ENCODE peak calls at places on chromosomes 5 and 9, in six cellular contexts. E is kidney, K is pancreas, F is PC-3, C is AG09309, G is GM12865. S is an unnamed sample.

GRCh38 chr5:31678180-31678579 is 39.2 kb downstream of the PDZD2 start:
- DNase-seq in F (no peak), C (no peak), K (no peak), G (no peak), E (no peak), S (no peak)

GRCh38 chr5:551406-551805 is 27.2 kb upstream of the SLC9A3 start:
- DNase-seq in C (no peak), K (no peak), G (no peak), E (no peak), F (no peak), S (no peak)

GRCh38 chr5:169545762-169546161 is 37.8 kb upstream of the SPDL1 start:
- DNase-seq in G (peak; percentile 33), F (peak; percentile 37), E (no peak), K (no peak), C (no peak), S (peak; percentile 18)

GRCh38 chr5:159133041-159133741 is 33.5 kb upstream of the EBF1 start:
- DNase-seq in G (peak; percentile 74), C (peak; percentile 78), E (no peak), F (peak; percentile 79), K (no peak), S (peak; percentile 77)

GRCh38 chr9:92140074-92140753 is 25.0 kb upstream of the SPTLC1 start:
- DNase-seq in C (no peak), F (peak; percentile 73), G (peak; percentile 76), E (peak; percentile 89), K (peak; percentile 92), S (peak; percentile 73)

GRCh38 chr5:143516249-143516648 is 112.8 kb upstream of the NR3C1 start:
- DNase-seq in F (no peak), G (peak; percentile 29), K (no peak), C (no peak), E (no peak), S (no peak)

GRCh38 chr5:89878140-89878570 is 531.4 kb downstream of the CETN3 start:
- DNase-seq in E (no peak), G (no peak), C (peak; percentile 93), K (no peak), F (peak; percentile 96), S (peak; percentile 99)

GRCh38 chr5:100682625-100683024 is 147.5 kb downstream of the FAM174A start:
- DNase-seq in K (no peak), G (no peak), E (no peak), F (no peak), C (no peak), S (no peak)

GRCh38 chr9:131559416-131560000 is 14.2 kb downstream of the PRRT1B start:
- DNase-seq in C (no peak), G (no peak), F (no peak), K (no peak), E (no peak), S (no peak)

GRCh38 chr5:169772256-169772655 is 135.2 kb downstream of the DOCK2 start:
- DNase-seq in C (no peak), F (no peak), K (no peak), G (no peak), E (no peak), S (no peak)

GRCh38 chr5:109692011-109692410 is 2.3 kb downstream of the MAN2A1 start:
- DNase-seq in F (peak; percentile 34), C (no peak), E (no peak), G (peak; percentile 41), K (no peak), S (peak; percentile 73)

GRCh38 chr9:134434896-134435506 is 108.7 kb downstream of the RXRA start:
- DNase-seq in F (peak; percentile 59), K (peak; percentile 90), C (peak; percentile 89), G (no peak), E (peak; percentile 98), S (peak; percentile 98)

GRCh38 chr5:159971038-159971437 is 37.9 kb upstream of the TTC1 start:
- DNase-seq in G (no peak), K (no peak), E (no peak), F (peak; percentile 20), C (no peak), S (peak; percentile 73)

GRCh38 chr9:79224672-79225433 is 346.9 kb upstream of the TLE4 start:
- DNase-seq in G (no peak), K (no peak), F (peak; percentile 82), E (no peak), C (peak; percentile 72), S (peak; percentile 80)

GRCh38 chr5:139387611-139388197 is 2.0 kb downstream of the MZB1 start:
- DNase-seq in G (no peak), E (no peak), C (no peak), K (no peak), F (no peak), S (no peak)

GRCh38 chr5:139386039-139386438 is 2.9 kb upstream of the SLC23A1 start:
- DNase-seq in F (no peak), E (no peak), G (no peak), C (no peak), K (no peak), S (no peak)

GRCh38 chr5:139390639-139391569 is 1.2 kb upstream of the MZB1 start:
- DNase-seq in G (peak; percentile 43), F (peak; percentile 44), K (no peak), E (no peak), C (no peak), S (no peak)

GRCh38 chr5:139389701-139390638 is at the start of gene MZB1:
- DNase-seq in E (no peak), K (no peak), F (no peak), G (peak; percentile 98), C (no peak), S (no peak)

GRCh38 chr5:139388198-139388821 is 1.4 kb downstream of the MZB1 start:
- DNase-seq in E (peak; percentile 89), G (peak; percentile 84), C (no peak), K (no peak), F (no peak), S (no peak)
- H3K4me3 ChIP-seq in E (peak overlapping the region; percentile 22), G (peak overlapping the region; percentile 88), C (peak overlapping the region; percentile 14), K (no peak overlapping the region), F (no peak overlapping the region), S (no peak overlapping the region)

GRCh38 chr9:136109351-136110081 is 9.2 kb downstream of the TMEM250 start:
- DNase-seq in K (peak; percentile 97), C (peak; percentile 51), F (peak; percentile 89), G (peak; percentile 96), E (peak; percentile 98), S (peak; percentile 90)
- H3K4me3 ChIP-seq in K (peak overlapping the region; percentile 9), C (peak overlapping the region; percentile 21), F (peak overlapping the region; percentile 55), G (peak overlapping the region; percentile 85), E (peak overlapping the region; percentile 41), S (peak overlapping the region; percentile 7)

GRCh38 chr5:175773534-175774070 is 97.8 kb upstream of the CPLX2 start:
- DNase-seq in K (no peak), F (no peak), G (no peak), C (no peak), E (no peak), S (no peak)
- H3K4me3 ChIP-seq in K (no peak overlapping the region), F (no peak overlapping the region), G (no peak overlapping the region), C (peak overlapping the region; percentile 16), E (no peak overlapping the region), S (no peak overlapping the region)

DNA sequence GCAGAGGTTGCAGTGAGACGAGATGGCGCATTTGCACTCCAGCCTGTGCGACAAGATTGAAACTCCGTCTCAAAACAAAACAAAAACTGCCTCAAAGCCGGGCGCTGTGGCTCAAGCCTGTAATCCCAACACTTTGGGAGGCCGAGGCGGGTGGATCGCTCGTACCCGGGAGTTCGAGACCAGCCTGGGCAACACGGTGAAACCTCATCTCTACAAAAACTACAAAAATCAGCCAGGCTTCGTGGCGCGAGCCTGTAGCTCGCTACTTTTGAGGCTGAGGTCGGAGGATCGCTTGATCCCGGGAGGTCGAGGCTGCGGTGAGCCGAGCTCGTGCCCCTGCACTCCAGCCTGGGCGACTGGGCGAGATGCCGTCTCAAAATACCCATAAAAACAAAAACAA is 988 bp downstream of the GFM2 start:
- DNase-seq in K (no peak), F (no peak), E (no peak), C (no peak), G (no peak), S (no peak)
- H3K4me3 ChIP-seq in K (peak overlapping the region; percentile 96), F (peak overlapping the region; percentile 97), E (peak overlapping the region; percentile 100), C (peak overlapping the region; percentile 69), G (peak overlapping the region; percentile 94), S (peak overlapping the region; percentile 98)

GRCh38 chr5:6716634-6717149 is 3.5 kb downstream of the TENT4A start:
- DNase-seq in F (no peak), C (no peak), E (no peak), K (no peak), G (no peak), S (no peak)
- H3K4me3 ChIP-seq in F (peak overlapping the region; percentile 87), C (no peak overlapping the region), E (peak overlapping the region; percentile 76), K (no peak overlapping the region), G (peak overlapping the region; percentile 0), S (no peak overlapping the region)

DNA sequence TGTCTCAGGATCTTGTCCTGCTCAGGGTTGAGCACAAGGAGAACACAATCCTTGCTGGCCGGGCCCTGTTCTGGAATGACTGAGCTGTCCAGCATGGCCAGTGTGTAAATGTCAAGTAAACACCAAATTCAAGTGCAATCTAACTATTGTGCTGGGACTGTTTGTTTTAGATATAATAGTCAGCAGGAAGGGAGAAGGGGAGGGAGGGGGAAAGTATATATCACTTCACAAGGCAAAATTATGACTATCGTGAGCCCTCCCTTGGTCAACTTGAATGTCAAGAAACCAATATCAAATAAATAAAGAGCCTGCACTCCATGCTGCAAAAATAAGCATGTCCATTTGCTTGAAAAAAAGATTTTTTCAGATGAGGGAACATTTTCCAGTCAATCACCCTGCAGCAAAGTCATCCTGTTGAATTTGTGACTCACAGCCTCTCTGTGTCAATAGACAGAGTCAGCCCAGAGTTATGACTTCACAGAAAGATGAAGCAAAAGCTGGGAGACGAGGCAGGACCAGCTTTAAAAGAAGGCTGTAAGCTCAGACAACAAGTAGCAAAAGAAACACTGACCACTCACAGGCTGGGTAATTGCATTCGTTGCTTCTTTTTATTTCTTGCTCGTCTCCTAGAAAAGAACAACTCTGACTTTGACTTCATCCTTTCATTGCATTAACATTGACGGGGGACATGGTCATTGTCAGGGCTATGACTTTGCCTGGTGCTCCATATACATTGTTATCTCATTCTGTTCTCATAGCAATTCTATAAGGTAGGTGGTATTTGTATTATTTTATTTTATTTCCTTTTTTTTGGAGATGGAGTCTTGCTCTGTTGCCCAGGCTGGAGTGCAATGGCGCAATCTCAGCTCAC is 15.3 kb upstream of the KLF4 start:
- DNase-seq in C (no peak), E (no peak), F (peak; percentile 92), G (no peak), K (no peak), S (peak; percentile 90)
- H3K4me3 ChIP-seq in C (no peak overlapping the region), E (no peak overlapping the region), F (peak overlapping the region; percentile 50), G (no peak overlapping the region), K (no peak overlapping the region), S (no peak overlapping the region)

GRCh38 chr5:175729829-175730277 is 72.0 kb downstream of the HRH2 start:
- DNase-seq in E (peak; percentile 94), K (peak; percentile 98), G (peak; percentile 87), C (peak; percentile 60), F (peak; percentile 91), S (peak; percentile 83)
- H3K4me3 ChIP-seq in E (no peak overlapping the region), K (no peak overlapping the region), G (no peak overlapping the region), C (no peak overlapping the region), F (no peak overlapping the region), S (no peak overlapping the region)

S was measured in astrocyte of the spinal cord.